ENCODE peak calls at places on chromosomes 1 and 21, in four cellular contexts. T is transverse colon, I is breast epithelium, V is sigmoid colon. B is an unnamed sample. For H3K36me3, the result is how much of the 10 kb centered on the place peaks cover.

GRCh38 chr1:154158307-154159125 is 3.6 kb upstream of the NUP210L start:
- DNase-seq in T (no peak), I (no peak), V (no peak), B (no peak)

GRCh38 chr1:209839875-209840491 is 12.2 kb downstream of the UTP25 start:
- DNase-seq in T (no peak), I (no peak), V (no peak), B (no peak)

GRCh38 chr1:70202173-70202758 is 3.1 kb downstream of the LRRC40 start:
- DNase-seq in T (no peak), I (no peak), V (no peak), B (no peak)

GRCh38 chr1:37433171-37433570 is 41.2 kb upstream of the ZC3H12A start:
- DNase-seq in T (no peak), I (no peak), V (no peak), B (no peak)

GRCh38 chr1:167175901-167176300 is 44.8 kb upstream of the POU2F1 start:
- DNase-seq in T (no peak), I (no peak), V (no peak), B (no peak)

GRCh38 chr1:77026126-77026525 is 158.8 kb downstream of the ST6GALNAC5 start:
- DNase-seq in T (no peak), I (no peak), V (no peak), B (no peak)

GRCh38 chr1:218524526-218524925 is 179.4 kb downstream of the TGFB2 start:
- DNase-seq in T (no peak), I (no peak), V (no peak), B (no peak)

GRCh38 chr1:207821464-207822045 is 69.7 kb downstream of the CD46 start:
- DNase-seq in T (no peak), I (no peak), V (peak), B (peak)

GRCh38 chr21:41196990-41197389 is 29.0 kb downstream of the BACE2 start:
- DNase-seq in T (no peak), I (no peak), V (no peak), B (no peak)

GRCh38 chr1:41388517-41388916 is 27.3 kb downstream of the FOXO6 start:
- DNase-seq in T (no peak), I (no peak), V (no peak), B (no peak)

GRCh38 chr1:192703283-192704206 is 67.6 kb downstream of the RGS13 start:
- DNase-seq in T (no peak), I (no peak), V (no peak), B (no peak)

GRCh38 chr21:42988234-42988965 is 14.0 kb downstream of the PKNOX1 start:
- DNase-seq in T (no peak), I (no peak), V (no peak), B (no peak)

GRCh38 chr1:93446837-93447451 is 974 bp upstream of the FNBP1L start:
- DNase-seq in T (peak), I (peak), V (peak), B (no peak)

GRCh38 chr1:197783510-197783948 is 8.2 kb upstream of the DENND1B start:
- DNase-seq in T (peak), I (no peak), V (no peak), B (no peak)

GRCh38 chr1:156592910-156593732 is 1.5 kb downstream of the NAXE start:
- DNase-seq in T (no peak), I (no peak), V (no peak), B (no peak)

GRCh38 chr1:93061895-93062792 is 16.9 kb upstream of the MTF2 start:
- DNase-seq in T (peak), I (no peak), V (no peak), B (no peak)

GRCh38 chr1:231418741-231419107 is 3.4 kb downstream of the EGLN1 start:
- DNase-seq in T (no peak), I (no peak), V (no peak), B (no peak)

GRCh38 chr1:220808501-220809186 is 21.9 kb downstream of the MTARC1 start:
- DNase-seq in T (no peak), I (no peak), V (no peak), B (no peak)

GRCh38 chr1:62084304-62084905 is 110.2 kb upstream of the L1TD1 start:
- DNase-seq in T (no peak), I (no peak), V (no peak), B (no peak)

GRCh38 chr1:25006770-25007169 is 76.7 kb upstream of the RUNX3 start:
- DNase-seq in T (no peak), I (no peak), V (peak), B (no peak)

DNA sequence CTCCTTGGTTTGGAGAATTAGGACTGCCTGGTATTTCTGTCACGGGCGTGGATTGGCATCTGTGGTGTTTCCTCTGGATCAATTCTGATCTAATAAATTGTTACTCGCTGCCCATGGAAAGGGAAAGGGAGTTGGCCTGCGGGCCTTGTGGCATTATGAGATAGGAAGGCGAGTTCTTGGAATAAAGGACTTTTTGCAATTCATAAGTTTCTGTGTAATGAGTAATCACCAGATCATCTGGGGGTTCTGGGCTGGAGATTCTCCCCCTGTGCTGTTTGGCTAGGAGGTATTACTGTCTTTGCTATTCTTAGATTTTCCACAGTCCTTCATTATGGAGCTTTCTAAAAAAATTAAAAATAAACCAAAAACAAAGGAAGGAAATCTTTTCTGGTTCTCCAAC is 315.9 kb downstream of the CAMTA1 start:
- DNase-seq in T (no peak), I (no peak), V (no peak), B (no peak)
- H3K4me3 ChIP-seq in T (no peak), I (no peak), V (no peak), B (no peak)

DNA sequence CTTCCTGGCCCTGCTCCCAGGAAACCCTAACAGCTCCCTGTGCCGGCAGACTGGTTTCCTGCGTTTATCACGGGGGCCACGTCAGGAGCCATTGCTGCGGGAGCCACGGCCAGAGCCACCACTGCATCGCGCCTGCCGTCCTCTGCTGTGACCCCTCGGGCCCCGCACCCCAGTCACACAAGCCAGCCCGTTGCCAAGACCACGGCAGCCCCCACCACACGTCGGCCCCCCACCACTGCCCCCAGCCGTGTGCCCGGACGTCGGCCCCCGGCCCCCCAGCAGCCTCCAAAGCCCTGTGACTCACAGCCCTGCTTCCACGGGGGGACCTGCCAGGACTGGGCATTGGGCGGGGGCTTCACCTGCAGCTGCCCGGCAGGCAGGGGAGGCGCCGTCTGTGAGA is 26.1 kb downstream of the RNF223 start:
- DNase-seq in T (no peak), I (no peak), V (no peak), B (no peak)
- H3K36me3 ChIP-seq in T (under half), I (under half), V (half or more), B (half or more)

GRCh38 chr1:201535046-201535777 is 3.7 kb upstream of the NAV1 start:
- DNase-seq in T (no peak), I (no peak), V (no peak), B (no peak)
- TF ChIP-seq POLR2AphosphoS5 in T (peak), I (no peak), V (peak), B (no peak)

GRCh38 chr21:25563399-25564116 is 43.7 kb downstream of the MRPL39 start:
- DNase-seq in T (peak), I (no peak), V (no peak), B (no peak)

GRCh38 chr21:25560151-25560783 is 47.0 kb downstream of the MRPL39 start:
- DNase-seq in T (no peak), I (no peak), V (no peak), B (no peak)

GRCh38 chr21:25562660-25563059 is 44.6 kb downstream of the MRPL39 start:
- DNase-seq in T (no peak), I (no peak), V (no peak), B (no peak)

GRCh38 chr21:25564349-25564948 is 42.8 kb downstream of the MRPL39 start:
- DNase-seq in T (no peak), I (no peak), V (no peak), B (no peak)

GRCh38 chr21:25561668-25562641 is 45.3 kb downstream of the MRPL39 start:
- DNase-seq in T (peak), I (no peak), V (peak), B (peak)
- H3K4me3 ChIP-seq in T (peak), I (peak), V (peak), B (peak)

DNA sequence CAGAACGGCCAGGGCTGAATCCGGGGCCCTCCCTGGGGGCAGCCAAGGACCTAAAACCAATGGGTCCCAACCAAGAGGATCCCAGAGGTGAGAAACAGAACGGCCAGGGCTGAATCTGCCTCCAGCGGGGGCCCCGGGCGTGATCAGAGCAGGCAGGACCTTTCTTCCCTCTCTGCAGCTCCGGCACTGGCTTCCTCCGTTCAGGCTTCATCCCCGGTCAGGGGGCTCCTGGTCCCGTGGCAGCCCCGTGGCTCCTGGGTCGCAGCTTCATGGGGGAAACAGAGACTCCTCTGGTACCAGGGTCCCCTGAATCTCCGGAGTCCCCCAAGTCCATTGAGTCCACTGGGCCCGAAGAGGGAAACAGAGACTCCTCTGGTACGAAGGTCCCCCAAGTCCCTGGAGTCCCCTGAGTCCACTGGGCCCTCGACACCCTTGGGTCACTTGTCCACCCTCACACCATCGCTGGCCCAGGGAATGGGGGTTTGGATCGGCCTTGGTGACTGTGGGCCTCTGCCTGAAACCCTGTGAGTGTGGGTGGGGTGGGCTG is 60.1 kb downstream of the PRKCZ start:
- DNase-seq in T (no peak), I (no peak), V (no peak), B (no peak)
- H3K36me3 ChIP-seq in T (under half), I (under half), V (under half), B (under half)

DNA sequence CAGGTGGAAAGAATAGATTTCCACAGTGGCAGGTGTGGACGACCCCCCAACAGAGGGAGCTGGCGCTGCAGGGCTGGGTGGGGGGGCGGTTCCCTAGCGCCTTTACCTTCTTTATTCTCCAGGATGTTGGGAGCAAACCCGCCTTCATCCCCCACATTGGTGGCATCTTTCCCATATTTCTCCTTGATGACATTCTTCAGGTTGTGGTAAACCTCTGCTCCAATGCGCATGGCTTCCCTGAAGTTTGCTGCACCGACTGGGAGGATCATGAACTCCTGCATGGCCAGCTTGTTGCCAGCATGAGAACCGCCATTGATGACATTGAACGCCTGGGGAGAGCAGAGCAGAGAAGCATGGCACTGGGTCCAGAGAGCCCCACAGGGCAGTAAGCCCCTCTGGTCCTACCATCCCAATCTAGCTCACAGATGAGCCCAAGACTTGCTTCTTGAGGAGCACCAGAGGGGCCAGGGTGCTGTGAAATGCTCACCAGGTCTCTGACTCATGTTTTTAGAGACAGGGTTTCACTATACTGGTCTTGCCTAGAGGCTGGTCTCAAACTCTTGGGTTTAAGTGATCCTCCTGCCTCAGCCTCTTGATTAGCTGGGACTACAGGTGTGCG is 12.2 kb downstream of the ENO1 start:
- DNase-seq in T (no peak), I (no peak), V (no peak), B (no peak)
- TF ChIP-seq POLR2AphosphoS5 in T (no peak), I (no peak), V (no peak), B (no peak)

B was measured in suprapubic skin.